ENCODE peak calls at places on chromosomes 4 and X, in ten cellular contexts. One of them, this sample, is unnamed.

GRCh38 chrX:48676893-48677270 is 6.7 kb upstream of the WAS start:
- DNase-seq in fibroblast of lung: no peak
- DNase-seq in smooth muscle cell of the brain vasculature: no peak
- DNase-seq in head of caudate nucleus: no peak
- DNase-seq in omental fat pad: no peak
- DNase-seq in stimulated activated CD4-positive, alpha-beta T cell treated with anti-CD3 and anti-CD28 coated beads, Interleukin-4, amount 100 ng/mL, for 48 hours: no peak
- DNase-seq in CD4-positive, alpha-beta T cell: no peak
- DNase-seq in activated gamma-delta T cell treated with anti-CD3 and anti-CD28 coated beads, Interleukin-2, amount 50 U/mL, for 16 hours: no peak
- DNase-seq in NCI-H2081 treated with DMSO at 0.1 percent for 48 hours: no peak
- DNase-seq in NCI-H2029 treated with DMSO at 0.1 percent for 48 hours: no peak
- DNase-seq in this sample: no peak

GRCh38 chr4:1574601-1575417 is 109.3 kb downstream of the FAM53A start:
- DNase-seq in stimulated activated CD4-positive, alpha-beta T cell treated with anti-CD3 and anti-CD28 coated beads, Interleukin-4, amount 100 ng/mL, for 48 hours: no peak
- DNase-seq in NCI-H2081 treated with DMSO at 0.1 percent for 48 hours: no peak
- DNase-seq in head of caudate nucleus: no peak
- DNase-seq in smooth muscle cell of the brain vasculature: no peak
- DNase-seq in CD4-positive, alpha-beta T cell: no peak
- DNase-seq in NCI-H2029 treated with DMSO at 0.1 percent for 48 hours: no peak
- DNase-seq in omental fat pad: no peak
- DNase-seq in activated gamma-delta T cell treated with anti-CD3 and anti-CD28 coated beads, Interleukin-2, amount 50 U/mL, for 16 hours: no peak
- DNase-seq in fibroblast of lung: no peak
- DNase-seq in this sample: no peak

GRCh38 chrX:19882066-19882775 is 5.2 kb downstream of the SH3KBP1 start:
- DNase-seq in NCI-H2081 treated with DMSO at 0.1 percent for 48 hours: no peak
- DNase-seq in fibroblast of lung: no peak
- DNase-seq in omental fat pad: no peak
- DNase-seq in activated gamma-delta T cell treated with anti-CD3 and anti-CD28 coated beads, Interleukin-2, amount 50 U/mL, for 16 hours: no peak
- DNase-seq in smooth muscle cell of the brain vasculature: no peak
- DNase-seq in head of caudate nucleus: no peak
- DNase-seq in NCI-H2029 treated with DMSO at 0.1 percent for 48 hours: no peak
- DNase-seq in stimulated activated CD4-positive, alpha-beta T cell treated with anti-CD3 and anti-CD28 coated beads, Interleukin-4, amount 100 ng/mL, for 48 hours: no peak
- DNase-seq in CD4-positive, alpha-beta T cell: no peak
- DNase-seq in this sample: no peak

GRCh38 chr4:87659247-87659931 is 9.3 kb downstream of the DMP1 start:
- DNase-seq in stimulated activated CD4-positive, alpha-beta T cell treated with anti-CD3 and anti-CD28 coated beads, Interleukin-4, amount 100 ng/mL, for 48 hours: no peak
- DNase-seq in omental fat pad: no peak
- DNase-seq in CD4-positive, alpha-beta T cell: no peak
- DNase-seq in smooth muscle cell of the brain vasculature: no peak
- DNase-seq in NCI-H2081 treated with DMSO at 0.1 percent for 48 hours: no peak
- DNase-seq in activated gamma-delta T cell treated with anti-CD3 and anti-CD28 coated beads, Interleukin-2, amount 50 U/mL, for 16 hours: no peak
- DNase-seq in NCI-H2029 treated with DMSO at 0.1 percent for 48 hours: no peak
- DNase-seq in head of caudate nucleus: no peak
- DNase-seq in fibroblast of lung: no peak
- DNase-seq in this sample: no peak

GRCh38 chr4:41933997-41934812 is 1.0 kb upstream of the TMEM33 start:
- DNase-seq in stimulated activated CD4-positive, alpha-beta T cell treated with anti-CD3 and anti-CD28 coated beads, Interleukin-4, amount 100 ng/mL, for 48 hours: no peak
- DNase-seq in omental fat pad: no peak
- DNase-seq in CD4-positive, alpha-beta T cell: no peak
- DNase-seq in NCI-H2029 treated with DMSO at 0.1 percent for 48 hours: peak
- DNase-seq in smooth muscle cell of the brain vasculature: no peak
- DNase-seq in fibroblast of lung: no peak
- DNase-seq in head of caudate nucleus: no peak
- DNase-seq in activated gamma-delta T cell treated with anti-CD3 and anti-CD28 coated beads, Interleukin-2, amount 50 U/mL, for 16 hours: no peak
- DNase-seq in NCI-H2081 treated with DMSO at 0.1 percent for 48 hours: peak
- DNase-seq in this sample: no peak

GRCh38 chr4:6692379-6692778 is 1.3 kb upstream of the S100P start:
- DNase-seq in smooth muscle cell of the brain vasculature: no peak
- DNase-seq in NCI-H2081 treated with DMSO at 0.1 percent for 48 hours: no peak
- DNase-seq in stimulated activated CD4-positive, alpha-beta T cell treated with anti-CD3 and anti-CD28 coated beads, Interleukin-4, amount 100 ng/mL, for 48 hours: no peak
- DNase-seq in head of caudate nucleus: no peak
- DNase-seq in fibroblast of lung: no peak
- DNase-seq in activated gamma-delta T cell treated with anti-CD3 and anti-CD28 coated beads, Interleukin-2, amount 50 U/mL, for 16 hours: no peak
- DNase-seq in NCI-H2029 treated with DMSO at 0.1 percent for 48 hours: no peak
- DNase-seq in omental fat pad: no peak
- DNase-seq in CD4-positive, alpha-beta T cell: no peak
- DNase-seq in this sample: no peak

GRCh38 chr4:526189-526909 is 27.3 kb downstream of the PIGG start:
- DNase-seq in NCI-H2029 treated with DMSO at 0.1 percent for 48 hours: no peak
- DNase-seq in omental fat pad: no peak
- DNase-seq in stimulated activated CD4-positive, alpha-beta T cell treated with anti-CD3 and anti-CD28 coated beads, Interleukin-4, amount 100 ng/mL, for 48 hours: no peak
- DNase-seq in head of caudate nucleus: no peak
- DNase-seq in fibroblast of lung: no peak
- DNase-seq in NCI-H2081 treated with DMSO at 0.1 percent for 48 hours: no peak
- DNase-seq in activated gamma-delta T cell treated with anti-CD3 and anti-CD28 coated beads, Interleukin-2, amount 50 U/mL, for 16 hours: no peak
- DNase-seq in smooth muscle cell of the brain vasculature: no peak
- DNase-seq in CD4-positive, alpha-beta T cell: no peak
- DNase-seq in this sample: no peak

GRCh38 chr4:78426972-78427371 is 124.6 kb upstream of the ANXA3 start:
- DNase-seq in stimulated activated CD4-positive, alpha-beta T cell treated with anti-CD3 and anti-CD28 coated beads, Interleukin-4, amount 100 ng/mL, for 48 hours: no peak
- DNase-seq in fibroblast of lung: no peak
- DNase-seq in activated gamma-delta T cell treated with anti-CD3 and anti-CD28 coated beads, Interleukin-2, amount 50 U/mL, for 16 hours: no peak
- DNase-seq in NCI-H2081 treated with DMSO at 0.1 percent for 48 hours: no peak
- DNase-seq in smooth muscle cell of the brain vasculature: no peak
- DNase-seq in head of caudate nucleus: no peak
- DNase-seq in omental fat pad: no peak
- DNase-seq in CD4-positive, alpha-beta T cell: no peak
- DNase-seq in NCI-H2029 treated with DMSO at 0.1 percent for 48 hours: no peak
- DNase-seq in this sample: no peak

GRCh38 chr4:499563-499962 is 553 bp downstream of the PIGG start:
- DNase-seq in head of caudate nucleus: no peak
- DNase-seq in fibroblast of lung: no peak
- DNase-seq in CD4-positive, alpha-beta T cell: peak
- DNase-seq in smooth muscle cell of the brain vasculature: no peak
- DNase-seq in stimulated activated CD4-positive, alpha-beta T cell treated with anti-CD3 and anti-CD28 coated beads, Interleukin-4, amount 100 ng/mL, for 48 hours: no peak
- DNase-seq in NCI-H2081 treated with DMSO at 0.1 percent for 48 hours: no peak
- DNase-seq in NCI-H2029 treated with DMSO at 0.1 percent for 48 hours: no peak
- DNase-seq in activated gamma-delta T cell treated with anti-CD3 and anti-CD28 coated beads, Interleukin-2, amount 50 U/mL, for 16 hours: no peak
- DNase-seq in omental fat pad: no peak
- DNase-seq in this sample: no peak

GRCh38 chr4:129438582-129438981 is 342.6 kb downstream of the C4orf33 start:
- DNase-seq in omental fat pad: no peak
- DNase-seq in CD4-positive, alpha-beta T cell: no peak
- DNase-seq in NCI-H2029 treated with DMSO at 0.1 percent for 48 hours: no peak
- DNase-seq in stimulated activated CD4-positive, alpha-beta T cell treated with anti-CD3 and anti-CD28 coated beads, Interleukin-4, amount 100 ng/mL, for 48 hours: no peak
- DNase-seq in smooth muscle cell of the brain vasculature: no peak
- DNase-seq in head of caudate nucleus: no peak
- DNase-seq in fibroblast of lung: no peak
- DNase-seq in activated gamma-delta T cell treated with anti-CD3 and anti-CD28 coated beads, Interleukin-2, amount 50 U/mL, for 16 hours: no peak
- DNase-seq in NCI-H2081 treated with DMSO at 0.1 percent for 48 hours: no peak
- DNase-seq in this sample: no peak

GRCh38 chr4:112968456-112969159 is 80.8 kb upstream of the ANK2 start:
- DNase-seq in NCI-H2081 treated with DMSO at 0.1 percent for 48 hours: no peak
- DNase-seq in fibroblast of lung: peak
- DNase-seq in activated gamma-delta T cell treated with anti-CD3 and anti-CD28 coated beads, Interleukin-2, amount 50 U/mL, for 16 hours: no peak
- DNase-seq in smooth muscle cell of the brain vasculature: no peak
- DNase-seq in head of caudate nucleus: no peak
- DNase-seq in stimulated activated CD4-positive, alpha-beta T cell treated with anti-CD3 and anti-CD28 coated beads, Interleukin-4, amount 100 ng/mL, for 48 hours: no peak
- DNase-seq in omental fat pad: no peak
- DNase-seq in CD4-positive, alpha-beta T cell: no peak
- DNase-seq in NCI-H2029 treated with DMSO at 0.1 percent for 48 hours: no peak
- DNase-seq in this sample: no peak

GRCh38 chr4:40719008-40719623 is 30.6 kb upstream of the NSUN7 start:
- DNase-seq in activated gamma-delta T cell treated with anti-CD3 and anti-CD28 coated beads, Interleukin-2, amount 50 U/mL, for 16 hours: no peak
- DNase-seq in NCI-H2081 treated with DMSO at 0.1 percent for 48 hours: peak
- DNase-seq in fibroblast of lung: peak
- DNase-seq in CD4-positive, alpha-beta T cell: no peak
- DNase-seq in head of caudate nucleus: no peak
- DNase-seq in NCI-H2029 treated with DMSO at 0.1 percent for 48 hours: peak
- DNase-seq in omental fat pad: no peak
- DNase-seq in stimulated activated CD4-positive, alpha-beta T cell treated with anti-CD3 and anti-CD28 coated beads, Interleukin-4, amount 100 ng/mL, for 48 hours: no peak
- DNase-seq in smooth muscle cell of the brain vasculature: peak
- DNase-seq in this sample: peak

GRCh38 chr4:187227907-187228699 is 504.4 kb upstream of the FAT1 start:
- DNase-seq in omental fat pad: no peak
- DNase-seq in activated gamma-delta T cell treated with anti-CD3 and anti-CD28 coated beads, Interleukin-2, amount 50 U/mL, for 16 hours: no peak
- DNase-seq in fibroblast of lung: no peak
- DNase-seq in stimulated activated CD4-positive, alpha-beta T cell treated with anti-CD3 and anti-CD28 coated beads, Interleukin-4, amount 100 ng/mL, for 48 hours: no peak
- DNase-seq in head of caudate nucleus: no peak
- DNase-seq in CD4-positive, alpha-beta T cell: no peak
- DNase-seq in NCI-H2081 treated with DMSO at 0.1 percent for 48 hours: no peak
- DNase-seq in NCI-H2029 treated with DMSO at 0.1 percent for 48 hours: no peak
- DNase-seq in smooth muscle cell of the brain vasculature: peak
- DNase-seq in this sample: no peak

GRCh38 chr4:119103263-119103662 is 32.4 kb upstream of the MYOZ2 start:
- DNase-seq in smooth muscle cell of the brain vasculature: no peak
- DNase-seq in fibroblast of lung: peak
- DNase-seq in omental fat pad: no peak
- DNase-seq in head of caudate nucleus: no peak
- DNase-seq in CD4-positive, alpha-beta T cell: no peak
- DNase-seq in activated gamma-delta T cell treated with anti-CD3 and anti-CD28 coated beads, Interleukin-2, amount 50 U/mL, for 16 hours: no peak
- DNase-seq in NCI-H2081 treated with DMSO at 0.1 percent for 48 hours: no peak
- DNase-seq in NCI-H2029 treated with DMSO at 0.1 percent for 48 hours: no peak
- DNase-seq in stimulated activated CD4-positive, alpha-beta T cell treated with anti-CD3 and anti-CD28 coated beads, Interleukin-4, amount 100 ng/mL, for 48 hours: no peak
- DNase-seq in this sample: peak

GRCh38 chr4:150009533-150009932 is 68.7 kb upstream of the DCLK2 start:
- DNase-seq in fibroblast of lung: peak
- DNase-seq in NCI-H2081 treated with DMSO at 0.1 percent for 48 hours: no peak
- DNase-seq in stimulated activated CD4-positive, alpha-beta T cell treated with anti-CD3 and anti-CD28 coated beads, Interleukin-4, amount 100 ng/mL, for 48 hours: no peak
- DNase-seq in smooth muscle cell of the brain vasculature: no peak
- DNase-seq in CD4-positive, alpha-beta T cell: no peak
- DNase-seq in omental fat pad: no peak
- DNase-seq in activated gamma-delta T cell treated with anti-CD3 and anti-CD28 coated beads, Interleukin-2, amount 50 U/mL, for 16 hours: no peak
- DNase-seq in NCI-H2029 treated with DMSO at 0.1 percent for 48 hours: no peak
- DNase-seq in head of caudate nucleus: no peak
- DNase-seq in this sample: no peak

GRCh38 chrX:107935200-107935599 is 47.0 kb downstream of the TEX13B start:
- DNase-seq in omental fat pad: no peak
- DNase-seq in stimulated activated CD4-positive, alpha-beta T cell treated with anti-CD3 and anti-CD28 coated beads, Interleukin-4, amount 100 ng/mL, for 48 hours: no peak
- DNase-seq in NCI-H2081 treated with DMSO at 0.1 percent for 48 hours: no peak
- DNase-seq in NCI-H2029 treated with DMSO at 0.1 percent for 48 hours: no peak
- DNase-seq in CD4-positive, alpha-beta T cell: no peak
- DNase-seq in head of caudate nucleus: peak
- DNase-seq in fibroblast of lung: peak
- DNase-seq in smooth muscle cell of the brain vasculature: no peak
- DNase-seq in activated gamma-delta T cell treated with anti-CD3 and anti-CD28 coated beads, Interleukin-2, amount 50 U/mL, for 16 hours: no peak
- DNase-seq in this sample: no peak

GRCh38 chr4:138225477-138225876 is 16.7 kb downstream of the SLC7A11 start:
- DNase-seq in head of caudate nucleus: no peak
- DNase-seq in stimulated activated CD4-positive, alpha-beta T cell treated with anti-CD3 and anti-CD28 coated beads, Interleukin-4, amount 100 ng/mL, for 48 hours: no peak
- DNase-seq in NCI-H2081 treated with DMSO at 0.1 percent for 48 hours: no peak
- DNase-seq in fibroblast of lung: no peak
- DNase-seq in CD4-positive, alpha-beta T cell: no peak
- DNase-seq in NCI-H2029 treated with DMSO at 0.1 percent for 48 hours: no peak
- DNase-seq in smooth muscle cell of the brain vasculature: no peak
- DNase-seq in activated gamma-delta T cell treated with anti-CD3 and anti-CD28 coated beads, Interleukin-2, amount 50 U/mL, for 16 hours: no peak
- DNase-seq in omental fat pad: no peak
- DNase-seq in this sample: no peak

GRCh38 chrX:39652336-39652735 is 445.4 kb downstream of the BCOR start:
- DNase-seq in smooth muscle cell of the brain vasculature: no peak
- DNase-seq in NCI-H2081 treated with DMSO at 0.1 percent for 48 hours: no peak
- DNase-seq in omental fat pad: no peak
- DNase-seq in stimulated activated CD4-positive, alpha-beta T cell treated with anti-CD3 and anti-CD28 coated beads, Interleukin-4, amount 100 ng/mL, for 48 hours: no peak
- DNase-seq in head of caudate nucleus: peak
- DNase-seq in NCI-H2029 treated with DMSO at 0.1 percent for 48 hours: no peak
- DNase-seq in fibroblast of lung: peak
- DNase-seq in CD4-positive, alpha-beta T cell: no peak
- DNase-seq in activated gamma-delta T cell treated with anti-CD3 and anti-CD28 coated beads, Interleukin-2, amount 50 U/mL, for 16 hours: no peak
- DNase-seq in this sample: no peak

GRCh38 chr4:81503586-81503985 is 31.9 kb upstream of the RASGEF1B start:
- DNase-seq in activated gamma-delta T cell treated with anti-CD3 and anti-CD28 coated beads, Interleukin-2, amount 50 U/mL, for 16 hours: no peak
- DNase-seq in NCI-H2029 treated with DMSO at 0.1 percent for 48 hours: no peak
- DNase-seq in head of caudate nucleus: no peak
- DNase-seq in CD4-positive, alpha-beta T cell: no peak
- DNase-seq in omental fat pad: no peak
- DNase-seq in NCI-H2081 treated with DMSO at 0.1 percent for 48 hours: no peak
- DNase-seq in smooth muscle cell of the brain vasculature: no peak
- DNase-seq in stimulated activated CD4-positive, alpha-beta T cell treated with anti-CD3 and anti-CD28 coated beads, Interleukin-4, amount 100 ng/mL, for 48 hours: no peak
- DNase-seq in fibroblast of lung: no peak
- DNase-seq in this sample: no peak

GRCh38 chr4:102551946-102552575 is 50.9 kb downstream of the NFKB1 start:
- DNase-seq in fibroblast of lung: no peak
- DNase-seq in NCI-H2029 treated with DMSO at 0.1 percent for 48 hours: no peak
- DNase-seq in smooth muscle cell of the brain vasculature: no peak
- DNase-seq in activated gamma-delta T cell treated with anti-CD3 and anti-CD28 coated beads, Interleukin-2, amount 50 U/mL, for 16 hours: no peak
- DNase-seq in omental fat pad: no peak
- DNase-seq in NCI-H2081 treated with DMSO at 0.1 percent for 48 hours: no peak
- DNase-seq in stimulated activated CD4-positive, alpha-beta T cell treated with anti-CD3 and anti-CD28 coated beads, Interleukin-4, amount 100 ng/mL, for 48 hours: no peak
- DNase-seq in head of caudate nucleus: no peak
- DNase-seq in CD4-positive, alpha-beta T cell: no peak
- DNase-seq in this sample: no peak

GRCh38 chr4:118753685-118754084 is 68.5 kb downstream of the METTL14 start:
- DNase-seq in CD4-positive, alpha-beta T cell: no peak
- DNase-seq in fibroblast of lung: no peak
- DNase-seq in omental fat pad: no peak
- DNase-seq in NCI-H2029 treated with DMSO at 0.1 percent for 48 hours: no peak
- DNase-seq in NCI-H2081 treated with DMSO at 0.1 percent for 48 hours: no peak
- DNase-seq in smooth muscle cell of the brain vasculature: no peak
- DNase-seq in stimulated activated CD4-positive, alpha-beta T cell treated with anti-CD3 and anti-CD28 coated beads, Interleukin-4, amount 100 ng/mL, for 48 hours: no peak
- DNase-seq in activated gamma-delta T cell treated with anti-CD3 and anti-CD28 coated beads, Interleukin-2, amount 50 U/mL, for 16 hours: no peak
- DNase-seq in head of caudate nucleus: no peak
- DNase-seq in this sample: no peak

GRCh38 chrX:134026732-134027311 is 41.4 kb upstream of the GPC3 start:
- DNase-seq in activated gamma-delta T cell treated with anti-CD3 and anti-CD28 coated beads, Interleukin-2, amount 50 U/mL, for 16 hours: no peak
- DNase-seq in smooth muscle cell of the brain vasculature: no peak
- DNase-seq in NCI-H2081 treated with DMSO at 0.1 percent for 48 hours: no peak
- DNase-seq in fibroblast of lung: peak
- DNase-seq in head of caudate nucleus: peak
- DNase-seq in stimulated activated CD4-positive, alpha-beta T cell treated with anti-CD3 and anti-CD28 coated beads, Interleukin-4, amount 100 ng/mL, for 48 hours: peak
- DNase-seq in NCI-H2029 treated with DMSO at 0.1 percent for 48 hours: no peak
- DNase-seq in CD4-positive, alpha-beta T cell: peak
- DNase-seq in omental fat pad: no peak
- DNase-seq in this sample: peak

GRCh38 chr4:65170768-65171514 is 499.3 kb downstream of the EPHA5 start:
- DNase-seq in stimulated activated CD4-positive, alpha-beta T cell treated with anti-CD3 and anti-CD28 coated beads, Interleukin-4, amount 100 ng/mL, for 48 hours: no peak
- DNase-seq in fibroblast of lung: no peak
- DNase-seq in NCI-H2029 treated with DMSO at 0.1 percent for 48 hours: no peak
- DNase-seq in CD4-positive, alpha-beta T cell: no peak
- DNase-seq in smooth muscle cell of the brain vasculature: no peak
- DNase-seq in activated gamma-delta T cell treated with anti-CD3 and anti-CD28 coated beads, Interleukin-2, amount 50 U/mL, for 16 hours: no peak
- DNase-seq in NCI-H2081 treated with DMSO at 0.1 percent for 48 hours: no peak
- DNase-seq in head of caudate nucleus: no peak
- DNase-seq in omental fat pad: no peak
- DNase-seq in this sample: no peak

GRCh38 chr4:110183058-110183457 is 15.4 kb downstream of the ELOVL6 start:
- DNase-seq in omental fat pad: no peak
- DNase-seq in CD4-positive, alpha-beta T cell: no peak
- DNase-seq in head of caudate nucleus: no peak
- DNase-seq in activated gamma-delta T cell treated with anti-CD3 and anti-CD28 coated beads, Interleukin-2, amount 50 U/mL, for 16 hours: no peak
- DNase-seq in NCI-H2029 treated with DMSO at 0.1 percent for 48 hours: no peak
- DNase-seq in smooth muscle cell of the brain vasculature: no peak
- DNase-seq in fibroblast of lung: no peak
- DNase-seq in NCI-H2081 treated with DMSO at 0.1 percent for 48 hours: no peak
- DNase-seq in stimulated activated CD4-positive, alpha-beta T cell treated with anti-CD3 and anti-CD28 coated beads, Interleukin-4, amount 100 ng/mL, for 48 hours: no peak
- DNase-seq in this sample: no peak

GRCh38 chrX:120308959-120309872 is 2.0 kb downstream of the TMEM255A start:
- DNase-seq in CD4-positive, alpha-beta T cell: peak
- DNase-seq in smooth muscle cell of the brain vasculature: no peak
- DNase-seq in omental fat pad: peak
- DNase-seq in stimulated activated CD4-positive, alpha-beta T cell treated with anti-CD3 and anti-CD28 coated beads, Interleukin-4, amount 100 ng/mL, for 48 hours: peak
- DNase-seq in NCI-H2029 treated with DMSO at 0.1 percent for 48 hours: peak
- DNase-seq in head of caudate nucleus: peak
- DNase-seq in activated gamma-delta T cell treated with anti-CD3 and anti-CD28 coated beads, Interleukin-2, amount 50 U/mL, for 16 hours: peak
- DNase-seq in fibroblast of lung: peak
- DNase-seq in NCI-H2081 treated with DMSO at 0.1 percent for 48 hours: no peak
- DNase-seq in this sample: peak

GRCh38 chr4:68460085-68460484 is 12.8 kb downstream of the TMPRSS11E start:
- DNase-seq in stimulated activated CD4-positive, alpha-beta T cell treated with anti-CD3 and anti-CD28 coated beads, Interleukin-4, amount 100 ng/mL, for 48 hours: no peak
- DNase-seq in head of caudate nucleus: no peak
- DNase-seq in NCI-H2081 treated with DMSO at 0.1 percent for 48 hours: no peak
- DNase-seq in omental fat pad: no peak
- DNase-seq in NCI-H2029 treated with DMSO at 0.1 percent for 48 hours: no peak
- DNase-seq in CD4-positive, alpha-beta T cell: no peak
- DNase-seq in smooth muscle cell of the brain vasculature: no peak
- DNase-seq in fibroblast of lung: no peak
- DNase-seq in activated gamma-delta T cell treated with anti-CD3 and anti-CD28 coated beads, Interleukin-2, amount 50 U/mL, for 16 hours: no peak
- DNase-seq in this sample: no peak

GRCh38 chr4:183823394-183823793 is 81.7 kb upstream of the STOX2 start:
- DNase-seq in smooth muscle cell of the brain vasculature: no peak
- DNase-seq in head of caudate nucleus: no peak
- DNase-seq in NCI-H2081 treated with DMSO at 0.1 percent for 48 hours: no peak
- DNase-seq in CD4-positive, alpha-beta T cell: no peak
- DNase-seq in omental fat pad: no peak
- DNase-seq in fibroblast of lung: peak
- DNase-seq in NCI-H2029 treated with DMSO at 0.1 percent for 48 hours: no peak
- DNase-seq in activated gamma-delta T cell treated with anti-CD3 and anti-CD28 coated beads, Interleukin-2, amount 50 U/mL, for 16 hours: no peak
- DNase-seq in stimulated activated CD4-positive, alpha-beta T cell treated with anti-CD3 and anti-CD28 coated beads, Interleukin-4, amount 100 ng/mL, for 48 hours: no peak
- DNase-seq in this sample: no peak

GRCh38 chr4:153126137-153126536 is 78.1 kb upstream of the TRIM2 start:
- DNase-seq in activated gamma-delta T cell treated with anti-CD3 and anti-CD28 coated beads, Interleukin-2, amount 50 U/mL, for 16 hours: no peak
- DNase-seq in NCI-H2029 treated with DMSO at 0.1 percent for 48 hours: no peak
- DNase-seq in smooth muscle cell of the brain vasculature: no peak
- DNase-seq in omental fat pad: no peak
- DNase-seq in NCI-H2081 treated with DMSO at 0.1 percent for 48 hours: no peak
- DNase-seq in fibroblast of lung: no peak
- DNase-seq in head of caudate nucleus: no peak
- DNase-seq in CD4-positive, alpha-beta T cell: no peak
- DNase-seq in stimulated activated CD4-positive, alpha-beta T cell treated with anti-CD3 and anti-CD28 coated beads, Interleukin-4, amount 100 ng/mL, for 48 hours: no peak
- DNase-seq in this sample: no peak